ENCODE peak calls at places on chromosomes 12 and 14, in five cellular contexts. M, V, D, B and R are unnamed samples.

GRCh38 chr12:11672833-11673232 is 23.4 kb downstream of the ETV6 start:
- DNase-seq in M (no peak), V (no peak), D (peak), B (no peak), R (no peak)

GRCh38 chr14:31895206-31895605 is 181.9 kb upstream of the ARHGAP5 start:
- DNase-seq in M (no peak), V (no peak), D (no peak), B (no peak), R (no peak)

GRCh38 chr12:91579516-91580263 is 397.1 kb upstream of the DCN start:
- DNase-seq in M (no peak), V (no peak), D (no peak), B (no peak), R (no peak)

GRCh38 chr12:49582840-49583239 is 14.9 kb upstream of the MCRS1 start:
- DNase-seq in M (no peak), V (peak), D (no peak), B (no peak), R (no peak)

GRCh38 chr14:73924337-73924736 is 25.6 kb downstream of the FAM161B start:
- DNase-seq in M (no peak), V (no peak), D (no peak), B (no peak), R (no peak)

GRCh38 chr14:88551936-88552565 is 2.8 kb downstream of the PTPN21 start:
- DNase-seq in M (no peak), V (peak), D (peak), B (no peak), R (peak)

GRCh38 chr14:91649930-91650329 is 82.0 kb downstream of the CATSPERB start:
- DNase-seq in M (peak), V (no peak), D (peak), B (peak), R (no peak)

GRCh38 chr12:51632598-51632997 is 41.6 kb downstream of the SCN8A start:
- DNase-seq in M (no peak), V (no peak), D (no peak), B (no peak), R (no peak)

GRCh38 chr12:53966070-53966384 is 6.9 kb upstream of the HOXC11 start:
- DNase-seq in M (no peak), V (no peak), D (no peak), B (no peak), R (no peak)

GRCh38 chr14:91159182-91159581 is 45.3 kb downstream of the DGLUCY start:
- DNase-seq in M (no peak), V (no peak), D (no peak), B (no peak), R (peak)

GRCh38 chr14:86782092-86782580 is 1210.8 kb downstream of the GALC start:
- DNase-seq in M (no peak), V (no peak), D (no peak), B (no peak), R (no peak)

GRCh38 chr12:46557539-46558373 is 185.2 kb upstream of the SLC38A2 start:
- DNase-seq in M (no peak), V (no peak), D (no peak), B (no peak), R (no peak)

GRCh38 chr12:83945871-83946270 is 966.7 kb downstream of the SLC6A15 start:
- DNase-seq in M (peak), V (no peak), D (no peak), B (no peak), R (no peak)

GRCh38 chr14:42980419-42980818 is 1373.7 kb downstream of the LRFN5 start:
- DNase-seq in M (no peak), V (no peak), D (no peak), B (no peak), R (no peak)

GRCh38 chr12:102474438-102475064 is 5.8 kb downstream of the IGF1 start:
- DNase-seq in M (no peak), V (no peak), D (no peak), B (no peak), R (no peak)

GRCh38 chr14:21557084-21557901 is 22.6 kb downstream of the OR10G3 start:
- DNase-seq in M (peak), V (peak), D (peak), B (peak), R (peak)

GRCh38 chr14:21047378-21047781 is 5.2 kb downstream of the RNASE7 start:
- DNase-seq in M (no peak), V (no peak), D (no peak), B (no peak), R (no peak)

GRCh38 chr12:28498850-28499249 is 308.6 kb downstream of the CCDC91 start:
- DNase-seq in M (peak), V (no peak), D (no peak), B (no peak), R (no peak)

GRCh38 chr14:47022721-47023120 is 371.1 kb upstream of the RPL10L start:
- DNase-seq in M (no peak), V (no peak), D (no peak), B (no peak), R (no peak)

GRCh38 chr14:105142651-105143450 is 25.7 kb downstream of the JAG2 start:
- DNase-seq in M (no peak), V (peak), D (no peak), B (no peak), R (peak)

GRCh38 chr12:66693901-66694513 is 15.1 kb upstream of the GRIP1 start:
- DNase-seq in M (peak), V (no peak), D (peak), B (peak), R (no peak)

GRCh38 chr12:16385779-16386646 is 38.6 kb downstream of the MGST1 start:
- DNase-seq in M (peak), V (no peak), D (peak), B (peak), R (peak)

GRCh38 chr12:22657538-22657937 is 32.6 kb downstream of the ETNK1 start:
- DNase-seq in M (no peak), V (no peak), D (no peak), B (no peak), R (no peak)

GRCh38 chr12:14567311-14568195 is at the start of gene PLBD1:
- DNase-seq in M (peak), V (peak), D (peak), B (no peak), R (peak)

GRCh38 chr14:67934087-67934486 is 114.5 kb downstream of the RAD51B start:
- DNase-seq in M (peak), V (no peak), D (peak), B (peak), R (no peak)